ENCODE peak calls at places on chromosomes 4 and X, in four cellular contexts. L is prostate gland, S is stomach, N is uterus. P is an unnamed sample.

GRCh38 chr4:119525005-119525749 is 103.4 kb downstream of the PDE5A start:
- DNase-seq in L (no peak), S (no peak), N (no peak), P (no peak)

GRCh38 chr4:577499-578450 is 1.7 kb upstream of the TMEM271 start:
- DNase-seq in L (no peak), S (no peak), N (no peak), P (no peak)

GRCh38 chrX:70166601-70167590 is 10.4 kb upstream of the DGAT2L6 start:
- DNase-seq in L (no peak), S (no peak), N (no peak), P (no peak)

GRCh38 chr4:78288327-78288726 is 231.2 kb downstream of the FRAS1 start:
- DNase-seq in L (no peak), S (no peak), N (no peak), P (no peak)

GRCh38 chr4:7045961-7046921 is 3.1 kb downstream of the TADA2B start:
- DNase-seq in L (no peak), S (no peak), N (no peak), P (no peak)

GRCh38 chr4:111066887-111067286 is 444.0 kb upstream of the PITX2 start:
- DNase-seq in L (no peak), S (no peak), N (no peak), P (no peak)

GRCh38 chrX:15497865-15498264 is 2.7 kb upstream of the BMX start:
- DNase-seq in L (peak), S (peak), N (peak), P (peak)

GRCh38 chr4:157713342-157713741 is 459.5 kb downstream of the GASK1B start:
- DNase-seq in L (no peak), S (no peak), N (peak), P (no peak)

GRCh38 chr4:145732416-145732815 is 52.5 kb downstream of the C4orf51 start:
- DNase-seq in L (no peak), S (no peak), N (no peak), P (peak)

GRCh38 chr4:75107703-75108612 is 175.0 kb downstream of the PARM1 start:
- DNase-seq in L (no peak), S (no peak), N (no peak), P (no peak)

GRCh38 chrX:36019164-36019563 is 99.6 kb downstream of the CFAP47 start:
- DNase-seq in L (no peak), S (no peak), N (no peak), P (peak)

GRCh38 chrX:38426785-38427184 is 74.4 kb downstream of the OTC start:
- DNase-seq in L (no peak), S (no peak), N (no peak), P (no peak)

GRCh38 chr4:182276214-182277109 is 33.3 kb downstream of the TENM3 start:
- DNase-seq in L (no peak), S (no peak), N (no peak), P (no peak)

GRCh38 chr4:102578819-102579218 is 77.7 kb downstream of the NFKB1 start:
- DNase-seq in L (no peak), S (no peak), N (no peak), P (no peak)

GRCh38 chr4:1399508-1400190 is 6.6 kb downstream of the NKX1-1 start:
- DNase-seq in L (no peak), S (no peak), N (no peak), P (no peak)

GRCh38 chrX:105375816-105376215 is 155.3 kb upstream of the TEX13A start:
- DNase-seq in L (peak), S (no peak), N (no peak), P (no peak)

GRCh38 chr4:11805837-11806236 is 377.1 kb upstream of the HS3ST1 start:
- DNase-seq in L (peak), S (no peak), N (no peak), P (no peak)

GRCh38 chrX:132433001-132433400 is 55.8 kb downstream of the MBNL3 start:
- DNase-seq in L (no peak), S (no peak), N (no peak), P (no peak)

GRCh38 chr4:151182455-151182854 is 83.0 kb downstream of the RPS3A start:
- DNase-seq in L (no peak), S (no peak), N (no peak), P (no peak)

GRCh38 chr4:71941001-71941400 is 90.8 kb upstream of the NPFFR2 start:
- DNase-seq in L (no peak), S (peak), N (no peak), P (peak)

GRCh38 chr4:117085185-117085701 is at the start of gene TRAM1L1:
- DNase-seq in L (peak), S (peak), N (peak), P (peak)

GRCh38 chr4:88818650-88819470 is 121.2 kb upstream of the NAP1L5 start:
- DNase-seq in L (peak), S (peak), N (peak), P (peak)

GRCh38 chr4:171650543-171650942 is 162.7 kb upstream of the GALNTL6 start:
- DNase-seq in L (no peak), S (no peak), N (no peak), P (no peak)

GRCh38 chr4:40722576-40723161 is 27.1 kb upstream of the NSUN7 start:
- DNase-seq in L (no peak), S (no peak), N (no peak), P (peak)

GRCh38 chrX:153646620-153647373 is at the start of gene DUSP9:
- DNase-seq in L (no peak), S (peak), N (peak), P (no peak)

GRCh38 chr4:16227462-16227868 is 1.2 kb upstream of the TAPT1 start:
- DNase-seq in L (no peak), S (peak), N (peak), P (peak)
- TF ChIP-seq POLR2A in L (peak), S (no peak), N (no peak), P (peak)

GRCh38 chrX:40248822-40249221 is 151.1 kb upstream of the BCOR start:
- DNase-seq in L (no peak), S (no peak), N (no peak), P (no peak)

GRCh38 chrX:40258909-40259308 is 161.2 kb upstream of the BCOR start:
- DNase-seq in L (no peak), S (no peak), N (no peak), P (no peak)

GRCh38 chrX:40247848-40248622 is 150.3 kb upstream of the BCOR start:
- DNase-seq in L (no peak), S (no peak), N (no peak), P (no peak)

GRCh38 chrX:40249582-40249981 is 151.8 kb upstream of the BCOR start:
- DNase-seq in L (no peak), S (no peak), N (no peak), P (no peak)

GRCh38 chrX:40253770-40254169 is 156.0 kb upstream of the BCOR start:
- DNase-seq in L (no peak), S (no peak), N (no peak), P (no peak)
- TF ChIP-seq CTCF in L (no peak), S (no peak), N (no peak), P (no peak)

DNA sequence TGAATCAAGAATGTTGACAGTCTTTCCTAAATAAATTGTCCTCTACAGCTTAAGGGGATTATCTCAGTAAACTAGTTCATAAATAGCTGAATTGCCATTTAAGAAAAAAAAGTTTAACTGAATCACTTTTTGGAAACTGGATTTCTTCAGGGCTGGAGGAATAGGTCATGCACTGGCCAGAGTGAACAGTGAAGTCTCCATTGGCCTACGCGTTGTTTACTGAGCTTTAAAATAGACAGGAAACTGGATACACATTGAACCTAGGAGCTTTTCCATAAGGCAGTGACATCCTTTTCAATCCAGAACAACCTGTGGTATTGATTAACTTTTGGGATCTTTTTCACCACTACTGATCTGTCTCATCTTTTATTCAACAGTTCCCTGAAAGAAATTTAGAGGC is 58.0 kb downstream of the COL4A6 start:
- DNase-seq in L (no peak), S (no peak), N (no peak), P (no peak)
- TF ChIP-seq POLR2A in L (no peak), S (no peak), N (no peak), P (no peak)

GRCh38 chr4:176377705-176378302 is 58.0 kb downstream of the SPCS3 start:
- DNase-seq in L (no peak), S (no peak), N (no peak), P (no peak)
- TF ChIP-seq CTCF in L (peak), S (no peak), N (peak), P (peak)

DNA sequence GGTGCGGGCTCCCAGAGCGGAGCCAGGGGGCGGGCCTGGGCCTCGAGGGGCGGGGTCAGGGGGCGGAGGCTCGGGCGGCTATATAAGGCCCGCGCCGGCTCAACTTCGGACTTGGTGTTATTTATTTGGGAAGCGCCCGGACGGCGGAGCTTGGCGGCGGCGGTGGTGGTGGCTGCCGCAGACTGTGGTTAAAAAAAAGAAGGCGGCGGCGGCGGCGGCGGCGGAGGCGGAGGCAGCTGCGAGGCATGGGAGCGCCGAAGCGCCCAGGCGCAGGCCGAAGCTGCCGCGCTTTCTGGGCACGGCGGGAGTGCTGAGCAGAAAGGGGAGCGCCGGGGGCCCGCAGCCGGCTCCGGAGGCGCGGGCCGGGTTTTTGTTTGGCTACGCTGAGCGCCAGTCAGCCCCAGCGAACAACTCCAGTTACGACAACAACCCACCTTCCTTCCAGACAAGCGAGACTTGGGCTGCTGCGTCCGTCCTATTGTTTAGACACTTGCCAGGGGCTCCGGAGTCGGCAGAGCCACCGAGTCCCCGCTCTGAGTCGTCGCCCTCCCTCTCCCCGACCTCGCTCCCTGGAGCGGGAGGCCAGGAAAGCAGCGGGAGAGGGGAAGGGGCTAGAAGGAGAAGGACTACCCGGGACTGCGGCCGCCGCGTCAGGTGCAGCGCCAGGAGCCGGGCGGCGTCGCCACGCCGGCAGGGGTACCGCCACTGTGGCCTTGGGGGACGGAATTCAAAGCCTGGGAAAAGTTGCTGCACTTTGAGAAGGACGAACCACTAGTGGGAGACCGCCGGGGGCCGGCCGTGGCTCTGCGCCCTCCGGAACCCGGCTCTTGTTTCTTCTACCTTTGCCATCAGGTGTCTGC is at the start of gene SLIT2:
- DNase-seq in L (peak), S (peak), N (peak), P (peak)
- TF ChIP-seq POLR2A in L (peak), S (no peak), N (peak), P (peak)

DNA sequence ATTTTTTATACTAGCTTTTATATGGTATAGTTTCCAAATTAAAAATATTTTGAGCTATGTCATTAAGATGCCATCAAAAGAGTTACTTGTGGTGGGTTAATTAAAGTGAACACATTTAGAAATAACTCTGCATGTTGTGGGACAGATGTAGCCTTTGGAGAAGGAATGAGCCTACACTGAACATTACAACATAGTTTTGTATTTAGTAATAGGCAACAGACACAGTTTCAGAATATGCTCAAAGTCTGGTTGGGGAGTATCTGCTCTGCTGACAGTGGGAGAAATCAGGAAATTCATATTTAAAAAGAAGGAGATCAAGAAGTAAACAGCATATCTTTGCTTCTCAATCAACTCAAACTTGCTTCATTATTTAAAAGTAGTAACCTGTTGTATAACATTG is 23.7 kb downstream of the EMCN start:
- DNase-seq in L (no peak), S (no peak), N (no peak), P (no peak)
- TF ChIP-seq CTCF in L (no peak), S (no peak), N (no peak), P (no peak)

GRCh38 chr4:129094347-129094746 is 1.0 kb upstream of the SCLT1 start:
- DNase-seq in L (no peak), S (no peak), N (no peak), P (no peak)

GRCh38 chr4:129098578-129098977 is 2.6 kb downstream of the C4orf33 start:
- DNase-seq in L (no peak), S (no peak), N (no peak), P (no peak)

GRCh38 chr4:129093173-129093974 is at the start of gene SCLT1:
- DNase-seq in L (peak), S (peak), N (peak), P (peak)

GRCh38 chr4:129092636-129093172 is 635 bp downstream of the SCLT1 start:
- DNase-seq in L (no peak), S (no peak), N (no peak), P (no peak)

DNA sequence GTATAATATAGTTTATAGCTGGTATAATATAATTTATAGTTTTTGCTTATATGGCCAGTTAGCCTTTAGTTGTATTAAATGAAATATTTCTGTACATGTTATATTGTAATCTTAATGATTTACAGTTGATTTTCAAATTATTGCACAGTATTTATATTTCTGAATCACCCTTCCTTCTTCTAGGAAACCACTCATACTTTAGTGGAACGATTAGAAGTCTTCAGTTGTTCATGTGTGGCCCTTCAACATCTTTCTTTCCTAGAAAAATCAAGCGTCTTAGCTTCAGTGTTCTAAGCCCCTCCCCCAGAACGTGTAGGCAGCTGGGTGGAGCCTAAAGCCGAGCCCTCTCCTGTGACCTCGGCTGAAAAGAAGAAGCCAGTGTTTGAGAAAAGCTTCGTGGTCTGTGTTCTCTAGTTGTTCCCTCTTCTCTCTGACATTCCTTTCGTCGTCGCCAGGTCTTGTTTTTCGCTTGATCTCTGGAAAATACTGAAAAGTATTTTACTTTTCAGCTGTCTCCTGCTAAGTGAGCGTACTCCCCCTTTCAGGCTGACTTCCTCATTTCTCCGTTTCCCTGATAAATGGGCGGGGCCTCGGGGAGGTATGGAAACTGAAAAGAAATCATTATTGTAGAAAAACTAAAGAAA is at the start of gene C4orf33:
- DNase-seq in L (peak), S (peak), N (peak), P (peak)
- TF ChIP-seq POLR2A in L (no peak), S (no peak), N (no peak), P (peak)

GRCh38 chrX:32408389-32408788 is 803.0 kb downstream of the DMD start:
- DNase-seq in L (no peak), S (no peak), N (no peak), P (no peak)
- TF ChIP-seq CTCF in L (no peak), S (no peak), N (no peak), P (no peak)

GRCh38 chrX:41441934-41442823 is 5.0 kb upstream of the NYX start:
- DNase-seq in L (peak), S (peak), N (peak), P (peak)
- TF ChIP-seq POLR2A in L (peak), S (no peak), N (no peak), P (peak)

GRCh38 chr4:187294861-187295260 is 571.2 kb upstream of the FAT1 start:
- DNase-seq in L (no peak), S (no peak), N (no peak), P (peak)
- TF ChIP-seq CTCF in L (no peak), S (no peak), N (no peak), P (no peak)

P was measured in transverse colon.